ENCODE peak calls at places on chromosome 22, in eight cellular contexts. One of them, this sample, is unnamed. For H3K9me3 and H3K4me1, the result is how much of the 10 kb centered on the place peaks cover.

GRCh38 chr22:50011447-50012200 is 941 bp downstream of the IL17REL start:
- DNase-seq in CD8-positive, alpha-beta T cell: no peak
- DNase-seq in cardiac muscle cell: no peak
- DNase-seq in suprapubic skin: peak
- DNase-seq in thoracic aorta: no peak
- DNase-seq in ovary: peak
- DNase-seq in CD8-positive, alpha-beta memory T cell: no peak
- DNase-seq in HAP-1: no peak
- DNase-seq in this sample: peak

GRCh38 chr22:22463855-22464540 is 44.5 kb downstream of the ZNF280B start:
- DNase-seq in CD8-positive, alpha-beta T cell: no peak
- DNase-seq in cardiac muscle cell: peak
- DNase-seq in suprapubic skin: no peak
- DNase-seq in thoracic aorta: no peak
- DNase-seq in ovary: peak
- DNase-seq in CD8-positive, alpha-beta memory T cell: peak
- DNase-seq in HAP-1: peak
- DNase-seq in this sample: peak

GRCh38 chr22:39422101-39422500 is 22.5 kb downstream of the TAB1 start:
- DNase-seq in CD8-positive, alpha-beta T cell: no peak
- DNase-seq in cardiac muscle cell: no peak
- DNase-seq in suprapubic skin: no peak
- DNase-seq in thoracic aorta: no peak
- DNase-seq in ovary: no peak
- DNase-seq in CD8-positive, alpha-beta memory T cell: peak
- DNase-seq in HAP-1: no peak
- DNase-seq in this sample: no peak

GRCh38 chr22:34850010-34850409 is 215.9 kb upstream of the ISX start:
- DNase-seq in CD8-positive, alpha-beta T cell: no peak
- DNase-seq in cardiac muscle cell: no peak
- DNase-seq in suprapubic skin: no peak
- DNase-seq in thoracic aorta: no peak
- DNase-seq in ovary: no peak
- DNase-seq in CD8-positive, alpha-beta memory T cell: no peak
- DNase-seq in HAP-1: no peak
- DNase-seq in this sample: no peak

GRCh38 chr22:33606495-33606894 is 313.8 kb downstream of the LARGE1 start:
- DNase-seq in CD8-positive, alpha-beta T cell: no peak
- DNase-seq in cardiac muscle cell: no peak
- DNase-seq in suprapubic skin: no peak
- DNase-seq in thoracic aorta: no peak
- DNase-seq in ovary: no peak
- DNase-seq in CD8-positive, alpha-beta memory T cell: no peak
- DNase-seq in HAP-1: no peak
- DNase-seq in this sample: no peak

GRCh38 chr22:27752771-27753170 is 48.8 kb downstream of the MN1 start:
- DNase-seq in CD8-positive, alpha-beta T cell: no peak
- DNase-seq in cardiac muscle cell: no peak
- DNase-seq in suprapubic skin: peak
- DNase-seq in thoracic aorta: peak
- DNase-seq in ovary: no peak
- DNase-seq in CD8-positive, alpha-beta memory T cell: no peak
- DNase-seq in HAP-1: no peak
- DNase-seq in this sample: no peak

GRCh38 chr22:22855617-22856308 is 31.9 kb upstream of the IGLL5 start:
- DNase-seq in CD8-positive, alpha-beta T cell: no peak
- DNase-seq in cardiac muscle cell: no peak
- DNase-seq in suprapubic skin: no peak
- DNase-seq in thoracic aorta: no peak
- DNase-seq in ovary: no peak
- DNase-seq in CD8-positive, alpha-beta memory T cell: peak
- DNase-seq in HAP-1: no peak
- DNase-seq in this sample: peak

GRCh38 chr22:37126383-37126782 is 16.9 kb upstream of the TMPRSS6 start:
- DNase-seq in CD8-positive, alpha-beta T cell: no peak
- DNase-seq in cardiac muscle cell: peak
- DNase-seq in suprapubic skin: no peak
- DNase-seq in thoracic aorta: no peak
- DNase-seq in ovary: no peak
- DNase-seq in CD8-positive, alpha-beta memory T cell: no peak
- DNase-seq in HAP-1: no peak
- DNase-seq in this sample: no peak

GRCh38 chr22:26336773-26337172 is 92.3 kb upstream of the ASPHD2 start:
- DNase-seq in CD8-positive, alpha-beta T cell: no peak
- DNase-seq in cardiac muscle cell: no peak
- DNase-seq in suprapubic skin: no peak
- DNase-seq in thoracic aorta: no peak
- DNase-seq in ovary: no peak
- DNase-seq in CD8-positive, alpha-beta memory T cell: no peak
- DNase-seq in HAP-1: no peak
- DNase-seq in this sample: no peak

GRCh38 chr22:27720860-27721259 is 80.7 kb downstream of the MN1 start:
- DNase-seq in CD8-positive, alpha-beta T cell: no peak
- DNase-seq in cardiac muscle cell: no peak
- DNase-seq in suprapubic skin: no peak
- DNase-seq in thoracic aorta: no peak
- DNase-seq in ovary: no peak
- DNase-seq in CD8-positive, alpha-beta memory T cell: no peak
- DNase-seq in HAP-1: no peak
- DNase-seq in this sample: no peak

GRCh38 chr22:31578171-31578570 is 81.8 kb downstream of the SFI1 start:
- DNase-seq in CD8-positive, alpha-beta T cell: no peak
- DNase-seq in cardiac muscle cell: no peak
- DNase-seq in suprapubic skin: no peak
- DNase-seq in thoracic aorta: no peak
- DNase-seq in ovary: no peak
- DNase-seq in CD8-positive, alpha-beta memory T cell: no peak
- DNase-seq in HAP-1: no peak
- DNase-seq in this sample: no peak

GRCh38 chr22:44281706-44282637 is 30.8 kb downstream of the SHISAL1 start:
- DNase-seq in CD8-positive, alpha-beta T cell: no peak
- DNase-seq in cardiac muscle cell: no peak
- DNase-seq in suprapubic skin: no peak
- DNase-seq in thoracic aorta: no peak
- DNase-seq in ovary: no peak
- DNase-seq in CD8-positive, alpha-beta memory T cell: no peak
- DNase-seq in HAP-1: no peak
- DNase-seq in this sample: no peak

GRCh38 chr22:45271667-45272188 is 13.0 kb upstream of the UPK3A start:
- DNase-seq in CD8-positive, alpha-beta T cell: no peak
- DNase-seq in cardiac muscle cell: peak
- DNase-seq in suprapubic skin: no peak
- DNase-seq in thoracic aorta: no peak
- DNase-seq in ovary: no peak
- DNase-seq in CD8-positive, alpha-beta memory T cell: no peak
- DNase-seq in HAP-1: peak
- DNase-seq in this sample: no peak

GRCh38 chr22:22487869-22488597 is 20.5 kb downstream of the ZNF280B start:
- DNase-seq in CD8-positive, alpha-beta T cell: no peak
- DNase-seq in cardiac muscle cell: no peak
- DNase-seq in suprapubic skin: no peak
- DNase-seq in thoracic aorta: no peak
- DNase-seq in ovary: no peak
- DNase-seq in CD8-positive, alpha-beta memory T cell: no peak
- DNase-seq in HAP-1: no peak
- DNase-seq in this sample: no peak

GRCh38 chr22:36136475-36136874 is 24.1 kb downstream of the APOL3 start:
- DNase-seq in CD8-positive, alpha-beta T cell: no peak
- DNase-seq in cardiac muscle cell: no peak
- DNase-seq in suprapubic skin: peak
- DNase-seq in thoracic aorta: peak
- DNase-seq in ovary: no peak
- DNase-seq in CD8-positive, alpha-beta memory T cell: no peak
- DNase-seq in HAP-1: no peak
- DNase-seq in this sample: no peak

GRCh38 chr22:33073989-33074391 is 15.8 kb upstream of the SYN3 start:
- DNase-seq in CD8-positive, alpha-beta T cell: no peak
- DNase-seq in cardiac muscle cell: no peak
- DNase-seq in suprapubic skin: no peak
- DNase-seq in thoracic aorta: no peak
- DNase-seq in ovary: no peak
- DNase-seq in CD8-positive, alpha-beta memory T cell: no peak
- DNase-seq in HAP-1: no peak
- DNase-seq in this sample: no peak

GRCh38 chr22:33922268-33922667 is 2.0 kb upstream of the LARGE1 start:
- DNase-seq in CD8-positive, alpha-beta T cell: no peak
- DNase-seq in cardiac muscle cell: peak
- DNase-seq in suprapubic skin: peak
- DNase-seq in thoracic aorta: no peak
- DNase-seq in ovary: peak
- DNase-seq in CD8-positive, alpha-beta memory T cell: no peak
- DNase-seq in HAP-1: peak
- DNase-seq in this sample: no peak

GRCh38 chr22:39179841-39180335 is 27.4 kb upstream of the CBX7 start:
- DNase-seq in CD8-positive, alpha-beta T cell: no peak
- DNase-seq in cardiac muscle cell: no peak
- DNase-seq in suprapubic skin: no peak
- DNase-seq in thoracic aorta: no peak
- DNase-seq in ovary: no peak
- DNase-seq in CD8-positive, alpha-beta memory T cell: no peak
- DNase-seq in HAP-1: no peak
- DNase-seq in this sample: no peak

GRCh38 chr22:29391546-29391945 is 3.2 kb upstream of the AP1B1 start:
- DNase-seq in CD8-positive, alpha-beta T cell: no peak
- DNase-seq in cardiac muscle cell: no peak
- DNase-seq in suprapubic skin: peak
- DNase-seq in thoracic aorta: no peak
- DNase-seq in ovary: no peak
- DNase-seq in CD8-positive, alpha-beta memory T cell: no peak
- DNase-seq in HAP-1: no peak
- DNase-seq in this sample: no peak

GRCh38 chr22:29387921-29388758 is at the start of gene AP1B1:
- DNase-seq in CD8-positive, alpha-beta T cell: peak
- DNase-seq in cardiac muscle cell: peak
- DNase-seq in suprapubic skin: peak
- DNase-seq in thoracic aorta: peak
- DNase-seq in ovary: peak
- DNase-seq in CD8-positive, alpha-beta memory T cell: peak
- DNase-seq in HAP-1: peak
- DNase-seq in this sample: peak

GRCh38 chr22:29393019-29393608 is 4.7 kb upstream of the AP1B1 start:
- DNase-seq in CD8-positive, alpha-beta T cell: no peak
- DNase-seq in cardiac muscle cell: no peak
- DNase-seq in suprapubic skin: no peak
- DNase-seq in thoracic aorta: no peak
- DNase-seq in ovary: no peak
- DNase-seq in CD8-positive, alpha-beta memory T cell: no peak
- DNase-seq in HAP-1: no peak
- DNase-seq in this sample: no peak

GRCh38 chr22:29388759-29389090 is 355 bp upstream of the AP1B1 start:
- DNase-seq in CD8-positive, alpha-beta T cell: no peak
- DNase-seq in cardiac muscle cell: no peak
- DNase-seq in suprapubic skin: no peak
- DNase-seq in thoracic aorta: no peak
- DNase-seq in ovary: no peak
- DNase-seq in CD8-positive, alpha-beta memory T cell: no peak
- DNase-seq in HAP-1: no peak
- DNase-seq in this sample: no peak

DNA sequence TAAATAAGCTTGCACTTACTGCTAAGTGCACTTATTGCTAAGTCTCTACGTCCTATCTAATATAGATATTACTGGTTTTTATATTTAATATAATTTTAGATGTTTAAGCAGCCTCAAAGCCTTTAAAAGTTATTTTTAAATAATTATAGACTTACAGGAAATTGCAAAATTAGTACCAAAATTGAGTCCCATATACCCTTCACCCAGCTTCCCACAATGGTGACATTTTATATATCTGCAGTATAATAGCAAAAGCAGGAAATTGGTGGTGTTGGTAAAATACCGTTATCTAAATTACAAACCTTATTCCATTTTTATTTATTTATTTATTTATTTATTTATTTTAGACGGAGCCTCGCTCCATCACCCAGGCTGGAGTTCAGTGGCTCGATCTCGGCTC is 1.9 kb upstream of the AP1B1 start:
- DNase-seq in CD8-positive, alpha-beta T cell: no peak
- DNase-seq in cardiac muscle cell: no peak
- DNase-seq in suprapubic skin: no peak
- DNase-seq in thoracic aorta: no peak
- DNase-seq in ovary: no peak
- DNase-seq in CD8-positive, alpha-beta memory T cell: no peak
- DNase-seq in HAP-1: no peak
- DNase-seq in this sample: no peak
- H3K9me3 ChIP-seq in CD8-positive, alpha-beta T cell: under half
- H3K9me3 ChIP-seq in cardiac muscle cell: under half
- H3K9me3 ChIP-seq in suprapubic skin: under half
- H3K9me3 ChIP-seq in thoracic aorta: under half
- H3K9me3 ChIP-seq in ovary: under half
- H3K9me3 ChIP-seq in CD8-positive, alpha-beta memory T cell: under half
- H3K9me3 ChIP-seq in HAP-1: under half
- H3K9me3 ChIP-seq in this sample: under half

GRCh38 chr22:42909363-42910058 is 52.4 kb upstream of the ARFGAP3 start:
- DNase-seq in CD8-positive, alpha-beta T cell: no peak
- DNase-seq in cardiac muscle cell: no peak
- DNase-seq in suprapubic skin: no peak
- DNase-seq in thoracic aorta: no peak
- DNase-seq in ovary: no peak
- DNase-seq in CD8-positive, alpha-beta memory T cell: no peak
- DNase-seq in HAP-1: no peak
- DNase-seq in this sample: no peak
- H3K4me1 ChIP-seq in CD8-positive, alpha-beta T cell: under half
- H3K4me1 ChIP-seq in cardiac muscle cell: half or more
- H3K4me1 ChIP-seq in suprapubic skin: half or more
- H3K4me1 ChIP-seq in thoracic aorta: under half
- H3K4me1 ChIP-seq in ovary: under half
- H3K4me1 ChIP-seq in CD8-positive, alpha-beta memory T cell: under half
- H3K4me1 ChIP-seq in HAP-1: under half
- H3K4me1 ChIP-seq in this sample: under half

DNA sequence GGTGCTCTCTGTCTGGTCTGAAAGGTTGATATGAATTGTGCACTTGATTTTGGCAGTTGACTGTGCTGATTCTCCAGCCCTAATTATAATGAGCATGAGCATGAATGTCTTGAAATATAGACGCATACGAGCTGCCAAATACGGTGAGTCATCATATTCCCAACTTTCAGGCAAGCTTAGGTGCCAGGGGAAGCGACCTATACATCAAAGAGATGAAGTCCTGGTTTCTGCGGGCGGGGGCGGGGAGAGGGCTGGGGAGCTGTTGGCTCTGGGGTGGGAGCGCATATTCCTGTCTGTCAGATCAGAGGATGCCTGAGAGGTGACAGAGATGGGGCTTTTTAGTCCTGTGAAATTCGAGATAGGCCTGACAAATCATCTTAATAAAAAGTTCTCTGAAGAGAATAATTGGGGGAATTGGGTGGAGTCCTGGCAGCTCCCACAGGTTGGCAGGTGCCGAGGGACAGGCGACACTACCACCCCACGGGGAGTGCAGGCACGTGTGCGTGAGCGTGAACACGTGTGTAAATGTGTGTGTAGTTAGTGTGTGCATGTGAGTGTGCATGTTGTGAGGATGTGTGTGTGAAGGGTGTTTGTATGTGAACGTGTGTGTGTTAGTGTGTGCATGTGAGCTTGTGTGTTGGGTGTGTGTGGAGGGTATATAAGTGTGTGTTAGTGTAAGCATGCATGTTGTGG is 865.3 kb downstream of the TBC1D22A start:
- DNase-seq in CD8-positive, alpha-beta T cell: no peak
- DNase-seq in cardiac muscle cell: no peak
- DNase-seq in suprapubic skin: no peak
- DNase-seq in thoracic aorta: no peak
- DNase-seq in ovary: no peak
- DNase-seq in CD8-positive, alpha-beta memory T cell: no peak
- DNase-seq in HAP-1: no peak
- DNase-seq in this sample: no peak
- H3K9me3 ChIP-seq in CD8-positive, alpha-beta T cell: under half
- H3K9me3 ChIP-seq in cardiac muscle cell: under half
- H3K9me3 ChIP-seq in suprapubic skin: under half
- H3K9me3 ChIP-seq in thoracic aorta: under half
- H3K9me3 ChIP-seq in ovary: under half
- H3K9me3 ChIP-seq in CD8-positive, alpha-beta memory T cell: under half
- H3K9me3 ChIP-seq in HAP-1: under half
- H3K9me3 ChIP-seq in this sample: under half

GRCh38 chr22:20522828-20523117 is 15.4 kb downstream of the MED15 start:
- DNase-seq in CD8-positive, alpha-beta T cell: no peak
- DNase-seq in cardiac muscle cell: no peak
- DNase-seq in suprapubic skin: no peak
- DNase-seq in thoracic aorta: no peak
- DNase-seq in ovary: no peak
- DNase-seq in CD8-positive, alpha-beta memory T cell: no peak
- DNase-seq in HAP-1: no peak
- DNase-seq in this sample: no peak
- H3K4me1 ChIP-seq in CD8-positive, alpha-beta T cell: half or more
- H3K4me1 ChIP-seq in cardiac muscle cell: under half
- H3K4me1 ChIP-seq in suprapubic skin: under half
- H3K4me1 ChIP-seq in thoracic aorta: under half
- H3K4me1 ChIP-seq in ovary: under half
- H3K4me1 ChIP-seq in CD8-positive, alpha-beta memory T cell: half or more
- H3K4me1 ChIP-seq in HAP-1: under half
- H3K4me1 ChIP-seq in this sample: half or more